ENCODE peak calls at places on chromosomes 2 and 18, in eight cellular contexts. W is lower leg skin; N is HFFc6; M is iris pigment epithelial cell; Q is stimulated activated CD8-positive, alpha-beta memory T cell treated with anti-CD3 and anti-CD28 coated beads, Interleukin-4, amount 100 ng/mL, for 48 hours; R is CD8-positive, alpha-beta T cell; E is C1 segment of cervical spinal cord; O is psoas muscle. B is an unnamed sample.

GRCh38 chr2:147420947-147421346 is 423.9 kb upstream of the ACVR2A start:
- DNase-seq in W (no peak), N (no peak), M (no peak), Q (no peak), R (no peak), E (no peak), O (no peak), B (no peak)

GRCh38 chr2:176092270-176093144 is at the start of gene HOXD13:
- DNase-seq in W (no peak), N (no peak), M (no peak), Q (no peak), R (no peak), E (no peak), O (no peak), B (no peak)

GRCh38 chr18:74294526-74294925 is 2.8 kb upstream of the CYB5A start:
- DNase-seq in W (no peak), N (no peak), M (no peak), Q (no peak), R (no peak), E (no peak), O (no peak), B (no peak)

GRCh38 chr2:185757356-185757755 is 18.8 kb downstream of the FSIP2 start:
- DNase-seq in W (no peak), N (no peak), M (no peak), Q (no peak), R (no peak), E (no peak), O (no peak), B (no peak)

GRCh38 chr2:191719938-191720337 is 42.0 kb downstream of the NABP1 start:
- DNase-seq in W (no peak), N (no peak), M (no peak), Q (no peak), R (no peak), E (no peak), O (no peak), B (no peak)

GRCh38 chr2:241852116-241852980 is 6.3 kb downstream of the PDCD1 start:
- DNase-seq in W (no peak), N (no peak), M (no peak), Q (no peak), R (peak; percentile 42), E (no peak), O (peak; percentile 11), B (no peak)

GRCh38 chr2:157662401-157662800 is 33.7 kb upstream of the ACVR1C start:
- DNase-seq in W (no peak), N (no peak), M (peak; percentile 9), Q (no peak), R (no peak), E (no peak), O (no peak), B (no peak)

GRCh38 chr2:235052514-235053354 is 100.9 kb downstream of the SH3BP4 start:
- DNase-seq in W (no peak), N (no peak), M (no peak), Q (no peak), R (no peak), E (no peak), O (no peak), B (no peak)

GRCh38 chr2:138919336-138919735 is 139.1 kb upstream of the NXPH2 start:
- DNase-seq in W (no peak), N (no peak), M (no peak), Q (no peak), R (no peak), E (no peak), O (no peak), B (no peak)

GRCh38 chr2:42801388-42801787 is 9.0 kb upstream of the HAAO start:
- DNase-seq in W (no peak), N (no peak), M (no peak), Q (no peak), R (no peak), E (no peak), O (no peak), B (no peak)

GRCh38 chr2:88596141-88596830 is 31.0 kb downstream of the EIF2AK3 start:
- DNase-seq in W (no peak), N (no peak), M (peak; percentile 46), Q (no peak), R (no peak), E (no peak), O (no peak), B (no peak)

GRCh38 chr2:119760876-119761275 is 1.2 kb downstream of the PTPN4 start:
- DNase-seq in W (no peak), N (peak; percentile 20), M (peak; percentile 53), Q (no peak), R (no peak), E (no peak), O (no peak), B (peak; percentile 24)

GRCh38 chr2:63740943-63741342 is 100.8 kb upstream of the UGP2 start:
- DNase-seq in W (no peak), N (peak; percentile 15), M (peak; percentile 40), Q (no peak), R (no peak), E (no peak), O (no peak), B (no peak)

GRCh38 chr2:64049633-64050220 is 30.5 kb upstream of the VPS54 start:
- DNase-seq in W (peak; percentile 68), N (peak; percentile 58), M (peak; percentile 74), Q (peak; percentile 66), R (peak; percentile 78), E (peak; percentile 7), O (peak; percentile 28), B (peak; percentile 83)

GRCh38 chr2:59237311-59237710 is 996.2 kb upstream of the FANCL start:
- DNase-seq in W (no peak), N (no peak), M (peak; percentile 88), Q (no peak), R (no peak), E (no peak), O (no peak), B (no peak)

GRCh38 chr18:48181857-48182430 is 227.2 kb downstream of the ZBTB7C start:
- DNase-seq in W (no peak), N (no peak), M (no peak), Q (no peak), R (no peak), E (no peak), O (no peak), B (no peak)

GRCh38 chr18:63457987-63458386 is 18.8 kb upstream of the SERPINB5 start:
- DNase-seq in W (no peak), N (no peak), M (no peak), Q (no peak), R (no peak), E (no peak), O (no peak), B (no peak)

GRCh38 chr2:201942525-201942924 is 91.1 kb upstream of the FZD7 start:
- DNase-seq in W (no peak), N (no peak), M (no peak), Q (no peak), R (no peak), E (no peak), O (no peak), B (no peak)

GRCh38 chr2:19900536-19901200 is 1.1 kb downstream of the TTC32 start:
- DNase-seq in W (no peak), N (peak; percentile 0), M (peak; percentile 23), Q (no peak), R (no peak), E (no peak), O (no peak), B (no peak)

GRCh38 chr18:35673682-35674081 is 92.1 kb downstream of the GALNT1 start:
- DNase-seq in W (no peak), N (no peak), M (no peak), Q (no peak), R (no peak), E (no peak), O (no peak), B (no peak)

GRCh38 chr2:67037655-67038054 is 359.5 kb upstream of the ETAA1 start:
- DNase-seq in W (no peak), N (no peak), M (no peak), Q (no peak), R (no peak), E (no peak), O (no peak), B (no peak)

GRCh38 chr18:75828379-75828778 is 400.9 kb upstream of the SMIM21 start:
- DNase-seq in W (no peak), N (no peak), M (no peak), Q (no peak), R (no peak), E (no peak), O (no peak), B (no peak)

GRCh38 chr2:33477473-33478468 is 1.3 kb downstream of the RASGRP3 start:
- DNase-seq in W (no peak), N (no peak), M (no peak), Q (no peak), R (no peak), E (peak; percentile 61), O (no peak), B (no peak)

GRCh38 chr2:162029287-162029901 is 44.6 kb downstream of the DPP4 start:
- DNase-seq in W (peak; percentile 49), N (peak; percentile 57), M (peak; percentile 24), Q (no peak), R (no peak), E (no peak), O (peak; percentile 42), B (peak; percentile 65)

GRCh38 chr2:223486741-223487140 is 115.4 kb downstream of the SCG2 start:
- DNase-seq in W (no peak), N (no peak), M (no peak), Q (no peak), R (no peak), E (no peak), O (no peak), B (no peak)

B was measured in GM03348.